ENCODE peak calls at places on chromosome 12, in four cellular contexts. One of them, this sample, is unnamed.
A peak's percentile ranks its signal among the peaks of the same experiment; 100 is the strongest.

GRCh38 chr12:132055535-132056096 is 88.5 kb downstream of the DDX51 start:
- DNase-seq in K562: no peak
- DNase-seq in SK-N-SH: no peak
- DNase-seq in HepG2: no peak
- DNase-seq in this sample: no peak

GRCh38 chr12:25155031-25155576 is 39.9 kb downstream of the DNAI7 start:
- DNase-seq in HepG2: peak; percentile 16
- DNase-seq in K562: peak; percentile 11
- DNase-seq in SK-N-SH: peak; percentile 35
- DNase-seq in this sample: no peak

GRCh38 chr12:1732914-1733313 is 42.0 kb downstream of the ADIPOR2 start:
- DNase-seq in SK-N-SH: no peak
- DNase-seq in K562: no peak
- DNase-seq in HepG2: peak; percentile 82
- DNase-seq in this sample: no peak

GRCh38 chr12:123900898-123901376 is 71.7 kb downstream of the CCDC92 start:
- DNase-seq in HepG2: no peak
- DNase-seq in SK-N-SH: no peak
- DNase-seq in K562: no peak
- DNase-seq in this sample: no peak

GRCh38 chr12:122730215-122731014 is at the start of gene HCAR1:
- DNase-seq in SK-N-SH: no peak
- DNase-seq in HepG2: peak; percentile 40
- DNase-seq in K562: no peak
- DNase-seq in this sample: no peak

GRCh38 chr12:31117203-31118011 is 43.7 kb downstream of the DDX11 start:
- DNase-seq in K562: peak; percentile 74
- DNase-seq in SK-N-SH: peak; percentile 80
- DNase-seq in HepG2: peak; percentile 12
- DNase-seq in this sample: peak; percentile 7

GRCh38 chr12:77772606-77773298 is 57.9 kb upstream of the NAV3 start:
- DNase-seq in SK-N-SH: no peak
- DNase-seq in K562: no peak
- DNase-seq in HepG2: no peak
- DNase-seq in this sample: no peak

GRCh38 chr12:57471-57980 is 9.0 kb upstream of the IQSEC3 start:
- DNase-seq in K562: no peak
- DNase-seq in SK-N-SH: no peak
- DNase-seq in HepG2: no peak
- DNase-seq in this sample: no peak

GRCh38 chr12:105279460-105280056 is 43.6 kb upstream of the APPL2 start:
- DNase-seq in SK-N-SH: peak; percentile 16
- DNase-seq in HepG2: peak; percentile 22
- DNase-seq in K562: peak; percentile 28
- DNase-seq in this sample: peak; percentile 20

GRCh38 chr12:54051916-54052744 is 1.5 kb upstream of the HOXC4 start:
- DNase-seq in HepG2: no peak
- DNase-seq in K562: no peak
- DNase-seq in SK-N-SH: peak; percentile 51
- DNase-seq in this sample: no peak

GRCh38 chr12:1474567-1475153 is 119.7 kb downstream of the FBXL14 start:
- DNase-seq in K562: no peak
- DNase-seq in HepG2: no peak
- DNase-seq in SK-N-SH: peak; percentile 31
- DNase-seq in this sample: no peak

GRCh38 chr12:105221588-105222325 is 14.2 kb downstream of the APPL2 start:
- DNase-seq in HepG2: no peak
- DNase-seq in SK-N-SH: no peak
- DNase-seq in K562: no peak
- DNase-seq in this sample: no peak

GRCh38 chr12:15472036-15472435 is 149.7 kb downstream of the PTPRO start:
- DNase-seq in K562: no peak
- DNase-seq in HepG2: no peak
- DNase-seq in SK-N-SH: no peak
- DNase-seq in this sample: no peak

GRCh38 chr12:113242018-113242418 is 20.8 kb downstream of the TPCN1 start:
- DNase-seq in K562: no peak
- DNase-seq in SK-N-SH: no peak
- DNase-seq in HepG2: no peak
- DNase-seq in this sample: peak; percentile 49

GRCh38 chr12:64459388-64460024 is 7.6 kb downstream of the TBK1 start:
- DNase-seq in HepG2: no peak
- DNase-seq in SK-N-SH: no peak
- DNase-seq in K562: no peak
- DNase-seq in this sample: no peak

GRCh38 chr12:107328442-107329133 is 235.2 kb upstream of the CRY1 start:
- DNase-seq in SK-N-SH: no peak
- DNase-seq in HepG2: no peak
- DNase-seq in K562: no peak
- DNase-seq in this sample: no peak

DNA sequence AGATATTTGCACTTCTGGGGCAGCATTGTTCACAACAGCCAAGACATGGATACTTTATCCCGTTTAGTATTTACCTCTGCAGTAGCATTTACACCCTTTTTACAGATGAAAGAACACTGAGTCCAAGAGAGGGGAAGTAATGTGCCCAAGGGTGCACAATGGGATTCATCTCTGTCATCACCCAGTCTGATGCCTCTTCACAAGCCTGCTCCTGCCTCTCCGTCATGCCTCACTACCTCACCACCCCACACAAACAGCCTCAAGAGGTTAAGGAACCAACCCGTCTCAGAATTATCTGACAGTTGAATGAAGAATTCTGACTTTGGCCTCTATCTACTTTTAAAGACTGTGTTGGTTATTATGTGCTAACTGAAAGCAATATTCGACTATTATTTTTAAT is 368.4 kb downstream of the ATP23 start:
- DNase-seq in K562: no peak
- DNase-seq in SK-N-SH: no peak
- DNase-seq in HepG2: no peak
- DNase-seq in this sample: no peak
- TF ChIP-seq GABPA in K562: no peak
- TF ChIP-seq GABPA in SK-N-SH: no peak
- TF ChIP-seq GABPA in HepG2: no peak
- TF ChIP-seq GABPA in this sample: no peak

DNA sequence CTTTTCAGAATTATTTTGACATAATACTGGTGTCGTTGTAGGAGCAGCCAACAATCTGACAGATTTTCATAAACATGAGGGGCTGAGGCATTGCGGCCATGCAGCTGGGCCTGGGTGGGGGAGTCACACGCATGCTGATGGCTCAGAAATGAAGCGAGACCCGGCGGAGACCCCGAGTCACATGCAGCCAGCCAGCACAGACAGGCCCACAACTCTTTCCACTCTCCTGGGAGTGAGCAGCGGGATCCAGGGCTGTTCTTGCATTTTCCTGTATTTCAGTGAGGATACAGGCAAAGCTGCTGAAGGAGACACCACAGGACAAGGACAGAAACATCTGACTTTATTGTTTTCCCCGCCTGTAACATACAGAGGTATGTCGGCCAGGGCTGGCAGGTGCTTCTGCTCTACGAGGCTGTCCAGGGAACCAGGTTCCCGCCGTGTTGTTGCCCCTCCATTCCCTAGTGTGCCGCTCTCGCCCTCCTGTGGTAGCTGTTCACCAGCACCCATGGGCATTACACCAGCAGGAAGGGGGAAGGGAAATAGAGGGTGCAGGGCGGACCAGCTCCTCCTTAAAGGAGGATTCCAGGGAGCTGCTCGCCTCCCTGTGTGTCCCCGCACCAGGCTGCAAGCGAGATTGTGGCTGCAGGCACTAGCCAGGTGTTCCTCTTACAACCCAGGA is 30.5 kb downstream of the FZD10 start:
- DNase-seq in HepG2: peak; percentile 3
- DNase-seq in K562: no peak
- DNase-seq in SK-N-SH: no peak
- DNase-seq in this sample: no peak
- TF ChIP-seq GABPA in HepG2: no peak
- TF ChIP-seq GABPA in K562: no peak
- TF ChIP-seq GABPA in SK-N-SH: no peak
- TF ChIP-seq GABPA in this sample: no peak

DNA sequence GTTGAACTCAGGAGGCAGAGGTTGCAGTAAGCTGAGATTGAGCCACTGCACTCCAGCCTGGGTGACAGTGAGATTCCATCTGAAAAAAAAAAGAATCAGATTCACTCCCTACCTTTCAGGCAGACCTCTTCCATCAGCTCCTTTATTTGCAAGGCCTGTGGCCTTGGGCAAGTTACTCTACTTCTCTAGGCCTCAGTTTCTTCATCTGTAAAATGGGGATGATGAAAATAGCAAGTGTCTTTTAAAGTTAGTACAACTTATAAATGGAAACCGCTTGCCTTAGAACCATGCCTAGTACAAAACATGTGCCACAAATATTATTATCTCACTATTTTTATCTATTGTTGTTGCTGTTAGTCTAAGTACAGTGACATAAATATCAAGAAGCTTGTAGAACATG is 84.3 kb downstream of the STAB2 start:
- DNase-seq in HepG2: no peak
- DNase-seq in K562: no peak
- DNase-seq in SK-N-SH: no peak
- DNase-seq in this sample: no peak
- TF ChIP-seq GABPA in HepG2: no peak
- TF ChIP-seq GABPA in K562: no peak
- TF ChIP-seq GABPA in SK-N-SH: no peak
- TF ChIP-seq GABPA in this sample: no peak

GRCh38 chr12:120762093-120762492 is 36.5 kb downstream of the ACADS start:
- DNase-seq in HepG2: no peak
- DNase-seq in SK-N-SH: no peak
- DNase-seq in K562: no peak
- DNase-seq in this sample: no peak
- TF ChIP-seq GABPA in HepG2: no peak
- TF ChIP-seq GABPA in SK-N-SH: no peak
- TF ChIP-seq GABPA in K562: no peak
- TF ChIP-seq GABPA in this sample: no peak

This sample was measured in HL-60.